ENCODE peak calls at places on chromosomes 7 and 10, in seven cellular contexts. S is transverse colon, F is mucosa of descending colon, W is H9, U is adrenal gland, T is HFFc6, O is GM20000. L is an unnamed sample.
A peak's percentile ranks its signal among the peaks of the same experiment; 100 is the strongest.

GRCh38 chr7:105697753-105698152 is 116.5 kb upstream of the EFCAB10 start:
- DNase-seq in S (no peak), F (no peak), W (no peak), U (no peak), T (no peak), O (no peak), L (no peak)

GRCh38 chr10:96212911-96213310 is 58.5 kb downstream of the BLNK start:
- DNase-seq in S (no peak), F (no peak), W (no peak), U (no peak), T (no peak), O (no peak), L (no peak)

GRCh38 chr10:132183046-132183445 is 3.7 kb upstream of the DPYSL4 start:
- DNase-seq in S (no peak), F (no peak), W (no peak), U (no peak), T (no peak), O (no peak), L (no peak)

GRCh38 chr7:111238891-111239290 is 148.0 kb downstream of the LRRN3 start:
- DNase-seq in S (no peak), F (no peak), W (no peak), U (no peak), T (no peak), O (no peak), L (no peak)

GRCh38 chr7:70712942-70713341 is 419.0 kb upstream of the GALNT17 start:
- DNase-seq in S (peak; percentile 31), F (no peak), W (no peak), U (no peak), T (no peak), O (no peak), L (no peak)

GRCh38 chr7:122316467-122317394 is 12.2 kb upstream of the FEZF1 start:
- DNase-seq in S (peak; percentile 35), F (peak; percentile 55), W (peak; percentile 70), U (no peak), T (no peak), O (no peak), L (no peak)

GRCh38 chr7:150339369-150339768 is 2.1 kb downstream of the RARRES2 start:
- DNase-seq in S (no peak), F (no peak), W (no peak), U (peak; percentile 21), T (no peak), O (no peak), L (no peak)

GRCh38 chr7:126856691-126857291 is 395.9 kb downstream of the GRM8 start:
- DNase-seq in S (no peak), F (no peak), W (no peak), U (no peak), T (no peak), O (peak; percentile 31), L (no peak)

GRCh38 chr7:159167139-159167538 is 22.5 kb upstream of the VIPR2 start:
- DNase-seq in S (no peak), F (no peak), W (no peak), U (no peak), T (no peak), O (no peak), L (no peak)

GRCh38 chr10:13739178-13739577 is 152.4 kb downstream of the PRPF18 start:
- DNase-seq in S (no peak), F (no peak), W (no peak), U (no peak), T (no peak), O (no peak), L (no peak)

GRCh38 chr7:29234438-29234837 is 39.9 kb downstream of the CHN2 start:
- DNase-seq in S (no peak), F (no peak), W (no peak), U (no peak), T (no peak), O (no peak), L (no peak)

GRCh38 chr7:133009426-133009825 is 72.5 kb downstream of the CHCHD3 start:
- DNase-seq in S (no peak), F (no peak), W (no peak), U (no peak), T (no peak), O (no peak), L (no peak)

GRCh38 chr10:110634527-110635209 is 9.5 kb upstream of the RBM20 start:
- DNase-seq in S (peak; percentile 70), F (peak; percentile 82), W (no peak), U (no peak), T (no peak), O (no peak), L (no peak)

GRCh38 chr10:120511165-120511564 is 54.1 kb downstream of the PLPP4 start:
- DNase-seq in S (no peak), F (no peak), W (no peak), U (no peak), T (peak; percentile 55), O (no peak), L (no peak)
- TF ChIP-seq CTCF in S (no peak), F (no peak), W (no peak), U (no peak), T (peak; percentile 43), O (no peak), L (no peak)

GRCh38 chr10:126969310-126969709 is 64.1 kb downstream of the DOCK1 start:
- DNase-seq in S (peak; percentile 36), F (peak; percentile 49), W (peak; percentile 60), U (no peak), T (no peak), O (no peak), L (no peak)
- TF ChIP-seq CTCF in S (peak; percentile 40), F (no peak), W (peak; percentile 64), U (no peak), T (peak; percentile 47), O (no peak), L (no peak)

GRCh38 chr7:100825760-100826545 is 1.4 kb downstream of the EPHB4 start:
- DNase-seq in S (no peak), F (no peak), W (no peak), U (no peak), T (peak; percentile 49), O (peak; percentile 38), L (no peak)
- TF ChIP-seq CTCF in S (no peak), F (no peak), W (peak; percentile 30), U (peak; percentile 25), T (peak; percentile 52), O (no peak), L (no peak)

GRCh38 chr7:142420554-142421362 is 162.9 kb upstream of the PRSS58 start:
- DNase-seq in S (peak; percentile 13), F (peak; percentile 34), W (peak; percentile 40), U (no peak), T (peak; percentile 45), O (no peak), L (no peak)
- TF ChIP-seq CTCF in S (no peak), F (no peak), W (peak; percentile 47), U (no peak), T (peak; percentile 76), O (peak; percentile 24), L (no peak)